ENCODE peak calls at places on chromosome 20, in ten cellular contexts. O is NCI-H1092 treated with DMSO at 0.1 percent for 48 hours; A is adipocyte; C is AG08395; Y is ACHN; F is naive thymus-derived CD8-positive, alpha-beta T cell; B is glutamatergic neuron; S is NT2/D1; N is GM20000; J is AG09319. T is an unnamed sample.

GRCh38 chr20:15100506-15101160 is 763.2 kb upstream of the FLRT3 start:
- DNase-seq in J (no peak), F (no peak), S (no peak), O (no peak), A (no peak), N (no peak), Y (no peak), C (peak; percentile 3), B (no peak), T (no peak)

GRCh38 chr20:33753763-33754162 is 22.0 kb downstream of the ZNF341 start:
- DNase-seq in O (no peak), Y (no peak), C (peak; percentile 6), S (no peak), N (no peak), J (no peak), B (no peak), A (no peak), F (no peak), T (no peak)

GRCh38 chr20:4817230-4817671 is 95.5 kb downstream of the PRND start:
- DNase-seq in C (peak; percentile 39), F (no peak), B (no peak), N (no peak), J (peak; percentile 24), O (no peak), S (no peak), Y (peak; percentile 88), A (peak; percentile 34), T (peak; percentile 59)

GRCh38 chr20:18272451-18272850 is 15.9 kb upstream of the ZNF133 start:
- DNase-seq in J (no peak), O (no peak), A (peak; percentile 29), C (peak; percentile 18), Y (no peak), F (no peak), N (no peak), S (no peak), B (no peak), T (peak; percentile 23)

GRCh38 chr20:61185181-61185580 is 66.9 kb upstream of the CDH4 start:
- DNase-seq in F (no peak), B (no peak), S (no peak), A (no peak), N (no peak), C (no peak), Y (no peak), J (no peak), O (no peak), T (no peak)

GRCh38 chr20:59177266-59178250 is 13.9 kb downstream of the ZNF831 start:
- DNase-seq in O (no peak), B (no peak), C (no peak), S (no peak), J (no peak), Y (no peak), F (peak; percentile 29), A (no peak), N (no peak), T (no peak)

GRCh38 chr20:26167499-26167898 is 470.8 kb upstream of the ZNF337 start:
- DNase-seq in N (no peak), Y (peak; percentile 32), S (no peak), C (peak; percentile 14), J (no peak), F (no peak), O (no peak), A (peak; percentile 61), B (no peak), T (no peak)

GRCh38 chr20:22315771-22316170 is 268.6 kb downstream of the FOXA2 start:
- DNase-seq in J (no peak), O (no peak), S (no peak), B (no peak), C (no peak), Y (no peak), A (no peak), F (no peak), N (no peak), T (no peak)

GRCh38 chr20:20364016-20364746 is 3.7 kb upstream of the INSM1 start:
- DNase-seq in F (no peak), N (peak; percentile 45), S (no peak), Y (no peak), O (peak; percentile 94), B (peak; percentile 82), J (no peak), C (no peak), A (no peak), T (no peak)

GRCh38 chr20:10476319-10476724 is 41.2 kb downstream of the SLX4IP start:
- DNase-seq in C (peak; percentile 30), A (peak; percentile 23), F (no peak), Y (no peak), S (no peak), B (no peak), O (no peak), J (no peak), N (peak; percentile 39), T (no peak)

GRCh38 chr20:46307139-46307998 is 929 bp downstream of the CDH22 start:
- DNase-seq in O (peak; percentile 29), S (peak; percentile 57), F (peak; percentile 80), A (peak; percentile 58), B (peak; percentile 81), J (peak; percentile 7), Y (peak; percentile 52), C (peak; percentile 77), N (peak; percentile 97), T (peak; percentile 93)

T was measured in HuH-7.5.